ENCODE peak calls at places on chromosomes 2 and 18, in six cellular contexts. L is GM12878, A is tibial nerve, C is fibroblast of lung, Y is cardiac muscle cell, O is AG04450. Z is an unnamed sample.

GRCh38 chr2:108224022-108224421 is 15.7 kb upstream of the SULT1C3 start:
- DNase-seq in Y (no peak), C (no peak), L (no peak), O (no peak), A (no peak), Z (no peak)

GRCh38 chr2:239266779-239267410 is 133.9 kb downstream of the HDAC4 start:
- DNase-seq in O (no peak), L (no peak), A (no peak), Y (no peak), C (no peak), Z (peak; percentile 32)

GRCh38 chr18:46810481-46811000 is 53.7 kb upstream of the ST8SIA5 start:
- DNase-seq in A (no peak), C (no peak), Y (no peak), L (no peak), O (no peak), Z (no peak)

GRCh38 chr18:46950064-46950656 is 32.8 kb downstream of the KATNAL2 start:
- DNase-seq in C (no peak), L (no peak), A (no peak), Y (peak; percentile 32), O (no peak), Z (no peak)

GRCh38 chr2:238379096-238379810 is 47.5 kb upstream of the ASB1 start:
- DNase-seq in Y (no peak), C (peak; percentile 92), L (no peak), O (no peak), A (no peak), Z (no peak)

GRCh38 chr2:23402205-23402740 is 17.3 kb downstream of the KLHL29 start:
- DNase-seq in A (no peak), C (no peak), L (no peak), O (no peak), Y (no peak), Z (no peak)

GRCh38 chr2:172094319-172095145 is 8.2 kb downstream of the DLX2 start:
- DNase-seq in C (no peak), L (no peak), A (no peak), O (no peak), Y (no peak), Z (peak; percentile 75)

GRCh38 chr18:31720867-31721266 is 36.5 kb upstream of the B4GALT6 start:
- DNase-seq in C (peak; percentile 40), A (no peak), Y (no peak), L (no peak), O (no peak), Z (no peak)

GRCh38 chr18:34990571-34990970 is 50.6 kb upstream of the MAPRE2 start:
- DNase-seq in O (no peak), Y (no peak), L (no peak), A (no peak), C (peak; percentile 62), Z (no peak)

GRCh38 chr18:63697261-63697660 is 5.5 kb upstream of the SERPINB11 start:
- DNase-seq in L (no peak), A (no peak), O (no peak), C (peak; percentile 51), Y (no peak), Z (no peak)

GRCh38 chr2:219619235-219619634 is 8.2 kb upstream of the SLC4A3 start:
- DNase-seq in Y (peak; percentile 40), C (no peak), O (no peak), L (no peak), A (no peak), Z (no peak)

GRCh38 chr2:383888-384287 is 96.0 kb upstream of the ALKAL2 start:
- DNase-seq in C (no peak), A (no peak), O (no peak), L (no peak), Y (no peak), Z (no peak)

GRCh38 chr2:96097951-96098823 is 18.2 kb downstream of the ADRA2B start:
- DNase-seq in O (no peak), L (no peak), C (no peak), A (no peak), Y (no peak), Z (peak; percentile 31)

GRCh38 chr2:59395119-59395518 is 1154.0 kb upstream of the FANCL start:
- DNase-seq in L (no peak), A (no peak), C (no peak), O (no peak), Y (no peak), Z (no peak)

GRCh38 chr2:151095463-151095862 is 166.2 kb downstream of the RBM43 start:
- DNase-seq in Y (no peak), C (no peak), L (no peak), A (no peak), O (no peak), Z (no peak)

GRCh38 chr2:151106805-151107490 is 154.7 kb downstream of the RBM43 start:
- DNase-seq in C (no peak), O (no peak), Y (no peak), A (no peak), L (no peak), Z (no peak)

GRCh38 chr2:177256026-177256425 is 8.5 kb downstream of the NFE2L2 start:
- DNase-seq in Y (no peak), C (no peak), A (no peak), O (no peak), L (no peak), Z (no peak)

GRCh38 chr2:177258059-177258458 is 6.5 kb downstream of the NFE2L2 start:
- DNase-seq in Y (no peak), A (no peak), O (no peak), L (no peak), C (no peak), Z (no peak)

GRCh38 chr2:177255227-177255601 is 9.3 kb downstream of the NFE2L2 start:
- DNase-seq in Y (no peak), O (no peak), A (no peak), C (no peak), L (no peak), Z (no peak)

GRCh38 chr2:177257471-177257870 is 7.1 kb downstream of the NFE2L2 start:
- DNase-seq in Y (no peak), C (no peak), O (no peak), A (no peak), L (no peak), Z (no peak)

GRCh38 chr2:177256695-177257094 is 7.8 kb downstream of the NFE2L2 start:
- DNase-seq in Y (no peak), O (no peak), C (no peak), A (no peak), L (no peak), Z (no peak)
- H3K4me3 ChIP-seq in Y (no peak overlapping the region), O (peak overlapping the region; percentile 10), C (no peak overlapping the region), A (no peak overlapping the region), L (no peak overlapping the region), Z (no peak overlapping the region)

GRCh38 chr2:120820885-120821279 is 85.2 kb downstream of the GLI2 start:
- DNase-seq in Y (no peak), L (no peak), A (no peak), O (peak; percentile 32), C (peak; percentile 87), Z (peak; percentile 80)
- H3K27ac ChIP-seq in Y (no peak overlapping the region), L (no peak overlapping the region), A (no peak overlapping the region), O (peak overlapping the region; percentile 96), C (peak overlapping the region; percentile 85), Z (peak overlapping the region; percentile 90)

GRCh38 chr2:111119004-111119846 is 1.5 kb upstream of the BCL2L11 start:
- DNase-seq in A (no peak), Y (peak; percentile 16), L (no peak), C (no peak), O (no peak), Z (no peak)

GRCh38 chr2:111116843-111117665 is 3.7 kb upstream of the BCL2L11 start:
- DNase-seq in L (peak; percentile 46), A (peak; percentile 52), C (peak; percentile 67), O (no peak), Y (peak; percentile 80), Z (peak; percentile 79)

GRCh38 chr2:111116016-111116746 is 4.5 kb upstream of the BCL2L11 start:
- DNase-seq in L (peak; percentile 74), C (no peak), O (no peak), A (no peak), Y (no peak), Z (no peak)

GRCh38 chr2:111118455-111119003 is 2.2 kb upstream of the BCL2L11 start:
- DNase-seq in A (no peak), O (no peak), C (no peak), L (no peak), Y (no peak), Z (no peak)

DNA sequence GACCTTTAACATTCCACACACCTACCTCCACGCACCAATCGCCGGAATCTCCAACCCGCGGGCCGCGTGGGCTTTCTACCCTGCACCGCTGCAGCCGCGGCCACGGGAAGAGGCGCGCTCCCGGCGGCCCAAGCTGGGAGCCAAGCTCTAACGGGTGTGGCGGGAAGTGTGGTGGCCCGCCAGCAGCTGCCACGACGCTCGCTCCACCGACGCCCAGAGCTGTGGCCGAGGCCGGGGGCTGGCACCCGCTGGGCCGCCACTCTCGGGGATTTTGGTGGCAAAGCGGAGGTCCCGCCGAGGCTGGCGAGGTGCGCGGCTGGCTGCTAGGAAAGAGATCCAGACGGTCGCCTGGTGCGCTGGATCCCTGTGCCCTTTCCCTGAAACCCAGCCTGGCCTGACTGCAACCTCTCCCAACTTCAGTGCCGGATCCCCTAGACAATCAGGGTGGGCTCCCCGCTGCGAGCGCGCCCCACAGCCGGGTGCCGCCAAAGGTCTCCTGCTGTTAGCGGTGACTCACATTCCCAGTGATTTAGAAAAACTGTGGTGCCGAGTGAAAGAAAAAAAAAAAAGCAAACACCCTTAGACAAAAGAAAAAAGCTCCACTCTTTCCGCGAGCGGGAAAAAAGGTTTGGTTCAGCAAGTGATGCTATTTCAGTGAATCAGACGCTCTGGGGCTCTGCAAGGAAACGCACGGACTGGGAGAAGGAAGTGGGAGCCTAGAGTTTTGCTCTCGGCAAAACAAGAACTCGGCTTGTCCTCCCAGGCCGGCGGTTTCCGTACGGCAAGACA is 2.9 kb upstream of the BCL2L11 start:
- DNase-seq in O (peak; percentile 23), L (no peak), Y (peak; percentile 38), A (no peak), C (peak; percentile 78), Z (peak; percentile 68)
- H3K4me3 ChIP-seq in O (peak overlapping the region; percentile 57), L (no peak overlapping the region), Y (peak overlapping the region; percentile 56), A (peak overlapping the region; percentile 82), C (peak overlapping the region; percentile 58), Z (peak overlapping the region; percentile 32)

DNA sequence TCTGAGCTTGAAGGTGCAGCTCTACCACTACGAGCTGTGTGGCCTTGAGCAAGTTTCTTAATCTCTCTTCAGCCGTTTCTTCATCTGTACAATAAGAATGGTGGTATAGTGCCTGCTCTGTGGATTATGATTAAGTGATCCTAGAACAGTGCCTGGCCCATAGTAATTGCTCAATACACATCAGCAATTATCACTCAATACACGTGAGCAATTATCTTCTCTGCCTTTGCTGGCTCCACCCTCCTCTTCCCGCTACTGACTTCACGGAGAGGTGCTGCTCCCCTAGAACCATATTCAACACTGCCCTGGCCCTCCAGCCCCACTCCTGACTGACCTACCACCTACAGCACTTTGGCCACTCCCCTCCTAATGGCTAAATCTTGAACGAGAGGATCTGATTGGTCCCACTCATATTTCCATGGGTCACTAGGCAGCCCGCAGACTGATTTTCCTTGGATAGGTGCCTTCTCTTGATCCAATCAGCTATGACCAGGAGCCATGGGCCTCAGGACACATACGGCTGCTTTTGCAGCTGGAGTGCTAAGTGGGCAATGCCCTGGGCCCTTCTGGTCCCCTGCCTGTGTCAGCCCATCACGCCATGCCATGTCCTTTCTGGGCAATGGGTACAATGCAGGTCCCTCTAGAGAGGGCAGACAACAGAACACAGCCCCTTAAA is 77.5 kb downstream of the STPG4 start:
- DNase-seq in A (no peak), C (no peak), Y (no peak), L (no peak), O (no peak), Z (no peak)
- H3K27ac ChIP-seq in A (peak overlapping the region; percentile 56), C (peak overlapping the region; percentile 97), Y (no peak overlapping the region), L (no peak overlapping the region), O (peak overlapping the region; percentile 97), Z (peak overlapping the region; percentile 99)

GRCh38 chr2:189210250-189211075 is 30.9 kb upstream of the COL5A2 start:
- DNase-seq in L (no peak), Y (no peak), A (peak; percentile 24), C (peak; percentile 97), O (peak; percentile 93), Z (peak; percentile 69)
- H3K4me3 ChIP-seq in L (no peak overlapping the region), Y (no peak overlapping the region), A (peak overlapping the region; percentile 25), C (peak overlapping the region; percentile 46), O (peak overlapping the region; percentile 34), Z (no peak overlapping the region)

Z was measured in SJSA1.